ENCODE peak calls at places on chromosomes 3 and 15, in eight cellular contexts. K is endodermal cell; P is RWPE1; A is CD4-positive, alpha-beta T cell; N is brain microvascular endothelial cell; G is tibial nerve; Q is Peyer's patch; F is cardiac muscle cell. H is an unnamed sample.

GRCh38 chr15:41848595-41848994 is 9.9 kb downstream of the PLA2G4B start:
- DNase-seq in K (no peak), P (no peak), A (no peak), N (no peak), G (no peak), Q (no peak), F (no peak), H (no peak)

GRCh38 chr15:91790826-91791225 is 62.7 kb upstream of the SLCO3A1 start:
- DNase-seq in K (no peak), P (peak; percentile 93), A (no peak), N (no peak), G (no peak), Q (no peak), F (no peak), H (no peak)

GRCh38 chr15:27459836-27460235 is 488.9 kb downstream of the GABRG3 start:
- DNase-seq in K (no peak), P (no peak), A (no peak), N (no peak), G (no peak), Q (no peak), F (no peak), H (no peak)

GRCh38 chr3:125310623-125311076 is 64.5 kb downstream of the ZNF148 start:
- DNase-seq in K (no peak), P (no peak), A (peak; percentile 48), N (no peak), G (no peak), Q (no peak), F (no peak), H (peak; percentile 6)

GRCh38 chr3:18870074-18870640 is 278.2 kb upstream of the KCNH8 start:
- DNase-seq in K (no peak), P (no peak), A (no peak), N (no peak), G (no peak), Q (no peak), F (no peak), H (no peak)

GRCh38 chr3:70824785-70825184 is 512.3 kb upstream of the MDFIC2 start:
- DNase-seq in K (no peak), P (peak; percentile 67), A (no peak), N (peak; percentile 21), G (no peak), Q (no peak), F (no peak), H (no peak)

GRCh38 chr15:73196113-73196512 is 143.8 kb downstream of the NEO1 start:
- DNase-seq in K (no peak), P (no peak), A (no peak), N (no peak), G (no peak), Q (no peak), F (no peak), H (no peak)

GRCh38 chr3:161599702-161600101 is 103.1 kb downstream of the OTOL1 start:
- DNase-seq in K (no peak), P (no peak), A (no peak), N (no peak), G (no peak), Q (no peak), F (no peak), H (no peak)

GRCh38 chr3:13013151-13013561 is 60.1 kb downstream of the IQSEC1 start:
- DNase-seq in K (no peak), P (no peak), A (no peak), N (no peak), G (no peak), Q (peak; percentile 46), F (no peak), H (no peak)

GRCh38 chr3:133491481-133492059 is 81.9 kb upstream of the CDV3 start:
- DNase-seq in K (no peak), P (no peak), A (no peak), N (no peak), G (no peak), Q (no peak), F (no peak), H (no peak)

GRCh38 chr3:127746400-127747057 is 73.8 kb downstream of the ABTB1 start:
- DNase-seq in K (no peak), P (no peak), A (no peak), N (no peak), G (no peak), Q (peak; percentile 69), F (no peak), H (no peak)

GRCh38 chr3:30169459-30169858 is 436.9 kb upstream of the TGFBR2 start:
- DNase-seq in K (no peak), P (no peak), A (no peak), N (no peak), G (no peak), Q (no peak), F (no peak), H (no peak)

GRCh38 chr3:142077859-142078500 is 71.4 kb downstream of the TFDP2 start:
- DNase-seq in K (no peak), P (no peak), A (no peak), N (no peak), G (no peak), Q (no peak), F (no peak), H (no peak)

GRCh38 chr3:48151807-48152427 is 36.3 kb downstream of the CDC25A start:
- DNase-seq in K (no peak), P (no peak), A (no peak), N (no peak), G (no peak), Q (no peak), F (no peak), H (no peak)

GRCh38 chr3:107235193-107235922 is 141.9 kb upstream of the CCDC54 start:
- DNase-seq in K (no peak), P (no peak), A (no peak), N (peak; percentile 25), G (no peak), Q (no peak), F (no peak), H (no peak)

GRCh38 chr3:128282392-128283196 is 129.3 kb downstream of the EEFSEC start:
- DNase-seq in K (peak; percentile 68), P (no peak), A (no peak), N (peak; percentile 11), G (peak; percentile 29), Q (no peak), F (no peak), H (no peak)

GRCh38 chr3:129658156-129658843 is 51.8 kb upstream of the PLXND1 start:
- DNase-seq in K (no peak), P (no peak), A (no peak), N (no peak), G (no peak), Q (no peak), F (no peak), H (no peak)

GRCh38 chr3:190444576-190445145 is 5.0 kb downstream of the TMEM207 start:
- DNase-seq in K (no peak), P (no peak), A (no peak), N (no peak), G (no peak), Q (no peak), F (no peak), H (no peak)

DNA sequence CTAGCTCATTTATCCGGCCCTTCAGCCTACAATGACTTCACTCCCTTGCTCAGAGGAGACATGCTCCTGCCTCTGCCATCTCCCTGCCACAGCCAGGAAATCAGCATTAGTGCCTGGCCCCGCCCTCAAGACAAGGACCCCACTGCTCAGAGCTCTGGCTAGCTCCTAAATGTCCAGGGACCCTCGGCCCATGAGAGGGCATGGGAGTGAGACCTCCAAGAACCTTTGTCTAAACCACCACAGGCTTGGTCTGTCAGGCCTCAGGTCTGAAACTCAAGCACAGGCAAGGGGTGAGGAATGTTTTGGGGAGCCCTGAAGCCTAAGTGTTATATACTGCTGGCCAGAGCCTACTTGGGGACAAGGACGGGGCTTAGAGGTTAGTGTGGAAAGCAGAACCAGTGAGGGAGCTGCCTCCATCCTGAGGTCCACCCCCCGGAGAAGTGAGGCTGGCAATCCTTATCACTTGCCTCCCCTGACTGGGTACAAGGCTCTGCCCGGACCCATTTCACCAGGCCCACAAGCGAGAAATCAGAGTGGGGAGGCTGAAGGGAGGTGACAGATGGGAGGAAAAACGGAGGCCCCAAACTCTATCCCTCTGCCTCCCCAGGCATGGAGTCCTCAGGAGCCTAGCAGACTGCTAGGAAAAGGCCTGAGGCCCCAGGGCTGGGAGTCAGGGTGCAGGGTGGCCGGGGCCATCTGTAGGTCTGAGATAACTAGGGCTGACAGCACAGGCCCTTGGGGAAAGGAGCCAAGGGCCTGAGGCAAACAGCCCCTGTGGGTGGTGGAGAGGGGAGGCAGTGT is 18.8 kb downstream of the SHF start:
- DNase-seq in K (no peak), P (no peak), A (no peak), N (no peak), G (no peak), Q (peak; percentile 37), F (no peak), H (no peak)
- H3K27ac ChIP-seq in K (peak overlapping the region; percentile 68), P (peak overlapping the region; percentile 91), A (peak overlapping the region; percentile 38), N (no peak overlapping the region), G (peak overlapping the region; percentile 99), Q (peak overlapping the region; percentile 46), F (peak overlapping the region; percentile 65), H (no peak overlapping the region)

GRCh38 chr3:185561958-185562357 is 9.6 kb upstream of the LIPH start:
- DNase-seq in K (peak; percentile 54), P (no peak), A (no peak), N (no peak), G (no peak), Q (no peak), F (peak; percentile 74), H (no peak)
- H3K27ac ChIP-seq in K (no peak overlapping the region), P (no peak overlapping the region), A (no peak overlapping the region), N (no peak overlapping the region), G (peak overlapping the region; percentile 28), Q (no peak overlapping the region), F (peak overlapping the region; percentile 82), H (no peak overlapping the region)

DNA sequence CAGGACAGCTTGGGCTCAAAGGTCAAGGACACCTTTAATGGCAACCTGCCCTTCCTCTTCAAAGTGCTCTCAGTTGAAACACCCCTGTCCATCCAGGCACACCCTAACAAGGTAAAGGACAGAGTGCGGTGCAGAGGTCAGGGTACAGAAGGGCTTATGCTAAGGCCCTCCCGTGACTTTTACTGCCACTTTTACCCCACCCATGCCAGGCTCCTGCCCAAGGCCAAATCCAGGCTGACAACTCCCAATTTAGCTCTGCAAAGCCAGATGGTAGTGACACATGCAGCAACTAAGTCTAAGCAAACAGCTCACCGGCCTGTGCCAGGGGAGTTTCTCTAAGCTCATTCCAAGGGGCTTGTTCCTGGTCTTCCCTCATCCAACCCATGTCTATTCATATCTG is 1.6 kb downstream of the MPI start:
- DNase-seq in K (no peak), P (no peak), A (no peak), N (no peak), G (no peak), Q (peak; percentile 89), F (no peak), H (no peak)
- H3K27ac ChIP-seq in K (no peak overlapping the region), P (peak overlapping the region; percentile 15), A (no peak overlapping the region), N (no peak overlapping the region), G (no peak overlapping the region), Q (no peak overlapping the region), F (no peak overlapping the region), H (no peak overlapping the region)

DNA sequence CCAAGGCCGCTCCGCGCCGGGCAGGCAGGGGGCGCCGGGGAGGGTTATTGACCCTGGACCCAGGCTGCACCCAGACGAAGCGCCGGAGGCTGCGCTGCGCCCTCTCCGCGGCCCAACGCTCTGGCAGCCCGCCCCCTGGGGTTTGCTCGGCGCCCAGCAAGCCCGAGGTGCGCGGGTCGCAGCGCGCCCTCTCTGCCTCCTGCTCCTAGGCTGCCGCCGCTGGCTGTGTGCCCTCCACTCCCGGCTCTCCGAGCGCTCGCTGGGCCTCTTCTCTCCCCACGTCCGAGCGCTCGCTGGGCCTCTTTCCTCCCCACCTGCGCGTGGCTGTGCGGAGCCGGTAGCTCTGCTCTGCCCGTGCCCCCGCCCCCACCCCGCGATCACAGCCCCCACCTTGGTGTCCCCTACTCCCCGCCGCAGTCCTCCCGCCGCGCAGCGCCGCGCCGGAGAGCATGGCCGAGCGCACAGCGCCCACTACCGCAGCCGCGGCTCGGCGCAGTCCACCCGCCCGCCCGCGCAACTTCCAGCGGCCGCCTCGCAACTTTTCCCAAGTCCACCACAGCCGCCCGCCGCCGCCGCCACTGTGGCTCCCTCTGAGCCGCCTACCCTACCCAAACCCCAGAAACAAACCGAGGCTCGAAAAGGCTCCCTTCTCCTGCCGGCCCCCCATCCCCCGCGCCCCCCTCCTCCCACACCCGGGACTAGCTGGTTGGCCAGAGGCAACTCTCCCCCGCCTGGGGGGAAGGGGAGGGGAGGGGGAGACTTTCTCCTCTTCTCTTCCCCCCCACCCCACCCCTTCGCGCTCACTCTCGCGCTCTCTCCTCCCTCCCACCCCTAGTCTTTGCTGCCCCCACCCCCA is 1.1 kb downstream of the MECOM start:
- DNase-seq in K (peak; percentile 94), P (peak; percentile 65), A (peak; percentile 39), N (peak; percentile 30), G (no peak), Q (peak; percentile 80), F (peak; percentile 94), H (no peak)
- H3K27ac ChIP-seq in K (peak overlapping the region; percentile 85), P (peak overlapping the region; percentile 84), A (no peak overlapping the region), N (no peak overlapping the region), G (peak overlapping the region; percentile 59), Q (peak overlapping the region; percentile 31), F (peak overlapping the region; percentile 79), H (no peak overlapping the region)

H was measured in CD4-positive, CD25-positive, alpha-beta regulatory T cell.